ENCODE peak calls at places on chromosomes 13 and 19, in eight cellular contexts. F, M, K, Q, U, W, N and V are unnamed samples.

GRCh38 chr13:90365130-90365529 is 982.4 kb upstream of the MIR17HG start:
- DNase-seq in W (no peak), M (no peak), N (no peak), Q (no peak), U (no peak), K (no peak), F (peak), V (no peak)

GRCh38 chr13:20964904-20965303 is 62.4 kb upstream of the XPO4 start:
- DNase-seq in M (no peak), K (no peak), N (no peak), Q (no peak), U (no peak), W (no peak), F (peak), V (no peak)

GRCh38 chr19:42407085-42407815 is 17.2 kb upstream of the CNFN start:
- DNase-seq in M (no peak), Q (no peak), N (no peak), F (no peak), U (no peak), K (no peak), W (no peak), V (no peak)

GRCh38 chr19:51327066-51327985 is 14.6 kb downstream of the VSIG10L start:
- DNase-seq in N (peak), Q (no peak), U (peak), F (no peak), M (peak), W (no peak), K (peak), V (peak)

GRCh38 chr19:5001547-5002131 is 32.7 kb downstream of the KDM4B start:
- DNase-seq in K (peak), U (no peak), F (no peak), M (no peak), Q (no peak), W (peak), N (peak), V (peak)

GRCh38 chr13:43089912-43090498 is 66.6 kb downstream of the DNAJC15 start:
- DNase-seq in M (no peak), U (no peak), Q (no peak), N (no peak), F (no peak), W (no peak), K (no peak), V (no peak)

GRCh38 chr19:17886515-17886914 is 14.8 kb downstream of the SLC5A5 start:
- DNase-seq in N (no peak), U (no peak), M (no peak), Q (no peak), K (no peak), F (no peak), W (no peak), V (no peak)

GRCh38 chr19:3821857-3822364 is 35.7 kb upstream of the MATK start:
- DNase-seq in Q (no peak), M (peak), U (peak), N (peak), K (peak), W (peak), F (no peak), V (peak)

GRCh38 chr19:42473686-42474085 is 30.9 kb upstream of the CXCL17 start:
- DNase-seq in K (peak), U (no peak), M (no peak), F (no peak), W (no peak), N (peak), Q (no peak), V (no peak)

GRCh38 chr13:47903836-47904235 is 97.2 kb downstream of the SUCLA2 start:
- DNase-seq in W (peak), Q (no peak), K (no peak), N (no peak), U (no peak), F (peak), M (no peak), V (no peak)

GRCh38 chr13:33137726-33138125 is 121.5 kb downstream of the KL start:
- DNase-seq in M (no peak), U (no peak), K (no peak), N (no peak), Q (no peak), W (no peak), F (no peak), V (no peak)

GRCh38 chr19:56987184-56987583 is 132.6 kb upstream of the USP29 start:
- DNase-seq in Q (no peak), N (no peak), U (no peak), M (no peak), W (no peak), F (no peak), K (no peak), V (no peak)

GRCh38 chr13:36193151-36193855 is 21.1 kb downstream of the SOHLH2 start:
- DNase-seq in N (no peak), M (no peak), Q (no peak), F (no peak), W (no peak), U (no peak), K (no peak), V (no peak)

GRCh38 chr19:3068071-3068470 is 5.8 kb upstream of the TLE5 start:
- DNase-seq in K (no peak), N (no peak), F (no peak), M (no peak), U (peak), Q (no peak), W (peak), V (no peak)

GRCh38 chr19:30227661-30228112 is 144.5 kb upstream of the ZNF536 start:
- DNase-seq in W (no peak), Q (no peak), N (peak), M (peak), K (peak), F (no peak), U (peak), V (peak)

GRCh38 chr19:43731346-43731745 is 15.5 kb downstream of the IRGC start:
- DNase-seq in N (no peak), U (no peak), F (no peak), W (no peak), K (no peak), Q (no peak), M (no peak), V (no peak)

GRCh38 chr13:77026255-77026782 is 640 bp downstream of the FBXL3 start:
- DNase-seq in M (peak), N (peak), K (peak), W (peak), Q (no peak), F (no peak), U (peak), V (peak)

GRCh38 chr19:40279120-40279551 is 6.0 kb downstream of the AKT2 start:
- DNase-seq in N (no peak), M (no peak), Q (no peak), U (no peak), W (no peak), K (no peak), F (peak), V (no peak)

GRCh38 chr19:4367781-4368127 is 24.4 kb downstream of the MPND start:
- DNase-seq in N (no peak), U (no peak), M (no peak), W (no peak), K (no peak), Q (no peak), F (no peak), V (no peak)

GRCh38 chr13:100666124-100666523 is 8.5 kb downstream of the TMTC4 start:
- DNase-seq in M (no peak), F (no peak), U (no peak), N (no peak), K (no peak), W (no peak), Q (no peak), V (no peak)

GRCh38 chr19:10228925-10229324 is 2.2 kb downstream of the S1PR2 start:
- DNase-seq in F (no peak), W (no peak), Q (no peak), M (no peak), K (peak), N (peak), U (peak), V (peak)

GRCh38 chr13:28606466-28606865 is 52.5 kb upstream of the POMP start:
- DNase-seq in F (no peak), N (no peak), M (no peak), Q (no peak), W (no peak), U (no peak), K (no peak), V (no peak)

GRCh38 chr13:59337070-59337469 is 826.7 kb downstream of the DIAPH3 start:
- DNase-seq in K (no peak), F (no peak), M (no peak), W (no peak), Q (peak), U (no peak), N (no peak), V (no peak)